ENCODE peak calls at places on chromosome 5, in ten cellular contexts. W is upper lobe of right lung, A is CD14-positive monocyte, N is bronchial epithelial cell, V is NB4, T is neural crest cell, H is BJ, S is MM.1S, I is GM23338, R is endothelial cell. L is an unnamed sample.

GRCh38 chr5:166722939-166723338 is 1568.5 kb upstream of the WWC1 start:
- DNase-seq in W (no peak), A (no peak), N (peak; percentile 93), V (peak; percentile 49), T (no peak), H (no peak), S (no peak), I (no peak), R (no peak), L (no peak)

GRCh38 chr5:73544429-73545402 is 20.7 kb downstream of the ANKRA2 start:
- DNase-seq in W (peak; percentile 67), A (no peak), N (peak; percentile 93), V (no peak), T (no peak), H (no peak), S (no peak), I (no peak), R (no peak), L (no peak)

GRCh38 chr5:109936091-109936490 is 246.4 kb downstream of the MAN2A1 start:
- DNase-seq in W (no peak), A (no peak), N (peak; percentile 42), V (peak; percentile 6), T (no peak), H (no peak), S (no peak), I (no peak), R (no peak), L (no peak)

GRCh38 chr5:127988149-127988755 is 95.3 kb upstream of the SLC12A2 start:
- DNase-seq in W (no peak), A (no peak), N (peak; percentile 89), V (no peak), T (no peak), H (peak; percentile 37), S (no peak), I (no peak), R (no peak), L (no peak)

GRCh38 chr5:99929806-99930135 is 605.4 kb upstream of the FAM174A start:
- DNase-seq in W (no peak), A (no peak), N (no peak), V (no peak), T (no peak), H (no peak), S (no peak), I (no peak), R (no peak), L (peak; percentile 50)

GRCh38 chr5:157108961-157109360 is at the start of gene HAVCR2:
- DNase-seq in W (peak; percentile 72), A (peak; percentile 90), N (no peak), V (peak; percentile 36), T (no peak), H (no peak), S (peak; percentile 64), I (no peak), R (no peak), L (no peak)

GRCh38 chr5:23446436-23446835 is 61.0 kb upstream of the PRDM9 start:
- DNase-seq in W (no peak), A (no peak), N (peak; percentile 62), V (no peak), T (no peak), H (no peak), S (no peak), I (no peak), R (no peak), L (no peak)

GRCh38 chr5:76473676-76474075 is 70.6 kb downstream of the IQGAP2 start:
- DNase-seq in W (no peak), A (peak; percentile 57), N (no peak), V (no peak), T (no peak), H (no peak), S (no peak), I (no peak), R (no peak), L (no peak)

DNA sequence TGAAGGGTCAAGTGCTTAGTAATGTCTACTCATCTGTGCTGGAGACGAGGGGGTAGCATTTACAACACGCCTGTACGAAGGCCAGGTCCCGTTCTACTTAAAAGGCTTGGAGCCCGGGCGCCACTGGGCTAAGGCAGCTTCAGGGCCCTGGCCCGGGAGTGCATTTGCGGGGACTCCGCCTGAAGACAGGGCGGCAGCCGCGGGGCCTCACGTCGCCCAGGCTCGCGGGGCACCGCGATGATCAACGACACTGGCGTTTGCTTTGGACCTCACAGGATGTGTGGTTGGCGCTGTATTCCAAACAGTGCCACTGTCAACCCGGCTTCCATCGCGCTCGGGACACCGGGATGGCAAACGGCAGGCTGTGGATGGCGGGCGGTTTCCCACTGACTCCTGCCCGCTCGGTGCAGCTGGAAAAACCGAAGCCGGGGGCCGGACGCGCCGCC is 1.1 kb upstream of the TENT4A start:
- DNase-seq in W (peak; percentile 79), A (no peak), N (peak; percentile 70), V (peak; percentile 78), T (peak; percentile 47), H (no peak), S (peak; percentile 64), I (peak; percentile 70), R (peak; percentile 49), L (no peak)
- TF ChIP-seq CTCF in W (no peak), A (no peak), N (peak; percentile 7), V (peak; percentile 10), T (peak; percentile 12), H (peak; percentile 19), S (no peak), I (no peak), R (no peak), L (peak; percentile 57)

DNA sequence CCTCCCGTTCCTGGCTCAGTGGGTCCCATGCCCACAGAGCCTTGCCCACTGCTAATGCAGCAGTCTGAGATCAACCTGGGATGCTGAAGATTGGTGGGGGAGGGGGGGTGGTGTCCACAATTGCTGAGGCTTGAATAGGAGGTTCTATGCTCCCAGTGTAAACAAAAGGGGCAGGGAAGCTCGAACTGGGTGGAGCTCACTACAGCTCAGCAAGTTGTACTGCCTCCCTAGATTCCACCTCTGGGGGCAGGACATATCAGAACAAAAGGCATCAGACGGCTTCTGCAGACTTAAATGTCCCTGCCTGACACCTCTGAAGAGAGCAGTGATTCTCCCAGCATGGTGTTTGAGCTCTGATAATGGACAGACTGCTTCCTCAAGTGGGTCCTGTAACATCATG is 885.6 kb upstream of the COX7C start:
- DNase-seq in W (no peak), A (no peak), N (no peak), V (no peak), T (no peak), H (no peak), S (no peak), I (no peak), R (no peak), L (no peak)
- TF ChIP-seq CTCF in W (no peak), A (no peak), N (no peak), V (no peak), T (no peak), H (no peak), S (no peak), I (no peak), R (no peak), L (no peak)

GRCh38 chr5:88827997-88828396 is 55.0 kb downstream of the MEF2C start:
- DNase-seq in W (no peak), A (no peak), N (no peak), V (peak; percentile 6), T (no peak), H (no peak), S (peak; percentile 38), I (no peak), R (no peak), L (no peak)

GRCh38 chr5:88826959-88827585 is 55.9 kb downstream of the MEF2C start:
- DNase-seq in W (no peak), A (peak; percentile 78), N (peak; percentile 25), V (peak; percentile 79), T (no peak), H (peak; percentile 51), S (peak; percentile 85), I (peak; percentile 18), R (peak; percentile 50), L (no peak)

GRCh38 chr5:88830567-88830966 is 52.4 kb downstream of the MEF2C start:
- DNase-seq in W (no peak), A (no peak), N (no peak), V (no peak), T (no peak), H (no peak), S (peak; percentile 78), I (no peak), R (no peak), L (no peak)

GRCh38 chr5:88829773-88830172 is 53.2 kb downstream of the MEF2C start:
- DNase-seq in W (no peak), A (no peak), N (no peak), V (no peak), T (no peak), H (no peak), S (peak; percentile 52), I (no peak), R (no peak), L (no peak)

DNA sequence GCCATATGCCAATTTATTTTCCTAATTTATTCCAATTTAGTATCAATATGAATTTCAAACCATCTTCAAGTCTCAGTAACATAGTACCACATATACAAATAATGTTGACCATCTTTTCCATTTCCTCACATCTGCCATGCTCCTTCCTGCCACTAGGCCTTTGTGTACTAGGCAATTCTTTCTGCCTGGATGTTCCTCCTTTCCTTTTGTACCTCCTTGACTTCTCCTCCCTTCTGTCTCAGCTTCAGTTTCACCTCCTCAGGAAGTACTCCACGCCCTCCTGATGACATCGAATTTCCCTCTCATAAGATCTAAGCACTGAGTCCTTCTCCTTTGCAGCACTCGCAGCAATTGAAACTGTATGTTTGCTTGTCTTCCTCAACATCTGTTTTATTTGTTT is 53.9 kb downstream of the MEF2C start:
- DNase-seq in W (no peak), A (peak; percentile 57), N (no peak), V (peak; percentile 7), T (no peak), H (no peak), S (peak; percentile 62), I (peak; percentile 21), R (no peak), L (no peak)
- TF ChIP-seq CTCF in W (peak; percentile 37), A (peak; percentile 54), N (no peak), V (no peak), T (peak; percentile 50), H (no peak), S (peak; percentile 51), I (peak; percentile 19), R (peak; percentile 58), L (peak; percentile 18)

GRCh38 chr5:94746731-94747124 is 128.3 kb downstream of the SLF1 start:
- DNase-seq in W (no peak), A (no peak), N (no peak), V (peak; percentile 96), T (no peak), H (no peak), S (no peak), I (no peak), R (no peak), L (no peak)

GRCh38 chr5:94748212-94748611 is 129.7 kb downstream of the SLF1 start:
- DNase-seq in W (no peak), A (no peak), N (no peak), V (peak; percentile 6), T (no peak), H (no peak), S (no peak), I (no peak), R (no peak), L (no peak)

GRCh38 chr5:94747371-94747770 is 128.9 kb downstream of the SLF1 start:
- DNase-seq in W (no peak), A (no peak), N (no peak), V (no peak), T (no peak), H (no peak), S (no peak), I (no peak), R (no peak), L (no peak)

GRCh38 chr5:94750681-94751080 is 132.2 kb downstream of the SLF1 start:
- DNase-seq in W (no peak), A (no peak), N (no peak), V (no peak), T (no peak), H (no peak), S (no peak), I (no peak), R (no peak), L (no peak)

DNA sequence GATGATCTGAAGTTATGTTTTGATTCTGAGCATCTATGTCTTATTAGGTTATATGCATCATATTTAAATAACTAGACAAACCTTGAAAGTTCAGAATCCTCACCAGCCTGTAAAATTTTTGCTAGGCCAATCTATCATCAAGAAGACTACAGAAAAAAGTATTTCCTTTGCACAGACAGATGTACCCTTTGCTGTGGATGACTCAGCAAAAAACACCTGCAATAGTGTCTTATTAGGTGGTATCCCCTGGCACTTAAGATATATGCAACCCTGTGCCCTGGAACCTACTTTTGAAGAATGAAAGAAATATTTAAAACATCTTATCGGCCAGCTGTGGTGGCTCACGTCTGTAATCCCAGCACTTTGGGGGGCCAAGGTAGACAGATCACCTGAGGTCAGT is 130.6 kb downstream of the SLF1 start:
- DNase-seq in W (no peak), A (no peak), N (no peak), V (peak; percentile 17), T (no peak), H (no peak), S (no peak), I (no peak), R (no peak), L (no peak)
- TF ChIP-seq CTCF in W (no peak), A (no peak), N (no peak), V (no peak), T (no peak), H (no peak), S (no peak), I (no peak), R (no peak), L (no peak)

L was measured in chondrocyte.